ENCODE peak calls at places on chromosomes 6 and 20, in four cellular contexts. X, B, T and Z are unnamed samples.

GRCh38 chr20:31707258-31707615 is 15.4 kb downstream of the BCL2L1 start:
- DNase-seq in X (no peak), B (no peak), T (no peak), Z (no peak)

GRCh38 chr6:84441456-84441855 is 214.0 kb upstream of the CEP162 start:
- DNase-seq in X (no peak), B (no peak), T (no peak), Z (no peak)

GRCh38 chr6:145960918-145961604 is 3.1 kb downstream of the SHPRH start:
- DNase-seq in X (no peak), B (no peak), T (no peak), Z (no peak)

GRCh38 chr6:117601811-117602150 is 530 bp downstream of the GOPC start:
- DNase-seq in X (no peak), B (no peak), T (no peak), Z (no peak)

GRCh38 chr6:89612121-89612520 is 26.4 kb downstream of the LYRM2 start:
- DNase-seq in X (no peak), B (no peak), T (no peak), Z (no peak)

GRCh38 chr6:38517005-38517404 is 122.7 kb downstream of the BTBD9 start:
- DNase-seq in X (no peak), B (no peak), T (peak; percentile 36), Z (peak; percentile 63)

GRCh38 chr6:107819217-107819616 is 4.9 kb downstream of the SCML4 start:
- DNase-seq in X (no peak), B (no peak), T (no peak), Z (no peak)

GRCh38 chr20:8431538-8432434 is 299.7 kb downstream of the PLCB1 start:
- DNase-seq in X (no peak), B (no peak), T (no peak), Z (no peak)

GRCh38 chr20:24684954-24685691 is 215.7 kb downstream of the SYNDIG1 start:
- DNase-seq in X (no peak), B (no peak), T (no peak), Z (no peak)

GRCh38 chr20:38201356-38201755 is 36.3 kb upstream of the TGM2 start:
- DNase-seq in X (peak; percentile 37), B (no peak), T (no peak), Z (peak; percentile 61)

GRCh38 chr20:17910828-17911294 is 57.7 kb downstream of the SNX5 start:
- DNase-seq in X (peak; percentile 78), B (no peak), T (no peak), Z (no peak)

GRCh38 chr20:9912858-9913434 is 74.1 kb upstream of the PAK5 start:
- DNase-seq in X (peak; percentile 16), B (no peak), T (peak; percentile 59), Z (peak; percentile 57)

GRCh38 chr20:58891686-58892125 is 39.2 kb downstream of the GNAS start:
- DNase-seq in X (peak; percentile 44), B (no peak), T (no peak), Z (peak; percentile 42)

GRCh38 chr6:45535933-45536332 is 158.2 kb upstream of the SUPT3H start:
- DNase-seq in X (no peak), B (no peak), T (no peak), Z (no peak)

GRCh38 chr20:36574278-36575065 is 1.1 kb downstream of the TGIF2 start:
- DNase-seq in X (peak; percentile 80), B (no peak), T (peak; percentile 73), Z (peak; percentile 46)

GRCh38 chr20:6702144-6702543 is 65.3 kb upstream of the BMP2 start:
- DNase-seq in X (no peak), B (no peak), T (no peak), Z (no peak)

GRCh38 chr6:167659016-167659415 is 167.7 kb upstream of the AFDN start:
- DNase-seq in X (no peak), B (no peak), T (no peak), Z (no peak)
- TF ChIP-seq POLR2AphosphoS2 in X (no peak), B (no peak), T (no peak), Z (no peak)

DNA sequence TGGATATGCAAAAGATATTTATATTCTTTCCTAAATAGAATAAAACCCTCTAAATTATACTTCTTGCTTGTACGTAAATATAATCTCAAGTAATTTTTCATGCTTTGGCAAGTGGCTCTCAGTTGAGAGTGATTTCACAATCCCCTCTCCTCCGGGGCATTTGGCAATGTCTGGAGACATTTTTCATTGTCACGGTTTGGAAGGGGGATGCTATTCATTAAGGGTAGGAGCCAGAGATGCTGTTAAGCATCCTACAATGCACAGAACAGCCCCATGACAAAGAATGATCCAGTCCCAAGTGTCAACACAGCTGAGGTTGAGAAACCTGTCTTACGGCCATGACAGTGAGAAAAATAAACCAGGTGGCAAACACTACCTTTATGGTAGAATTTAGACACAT is 75.7 kb downstream of the AGPAT4 start:
- DNase-seq in X (no peak), B (no peak), T (no peak), Z (no peak)
- TF ChIP-seq POLR2AphosphoS2 in X (no peak), B (no peak), T (no peak), Z (no peak)

GRCh38 chr20:20199338-20200160 is 147.2 kb downstream of the CFAP61 start:
- DNase-seq in X (no peak), B (no peak), T (no peak), Z (no peak)
- TF ChIP-seq POLR2AphosphoS2 in X (no peak), B (no peak), T (no peak), Z (no peak)

DNA sequence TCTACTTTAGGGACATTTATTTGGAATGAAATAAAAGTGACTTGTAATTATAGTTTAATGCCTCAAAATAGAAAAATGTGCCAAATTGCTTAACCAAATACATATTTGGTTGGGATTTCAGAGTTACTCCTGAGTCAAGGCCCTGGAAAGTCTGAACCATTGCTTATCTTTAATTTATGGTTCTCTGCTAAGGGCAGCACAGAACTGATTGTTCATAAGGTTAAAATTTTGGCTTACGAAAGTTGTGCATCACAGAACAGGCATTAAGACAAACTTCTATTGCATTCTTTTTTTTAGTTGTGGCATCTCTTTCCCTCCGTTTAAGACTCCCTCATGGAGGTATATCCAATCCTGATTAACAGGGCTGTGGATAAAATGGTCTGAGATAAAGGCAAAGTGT is 92.2 kb upstream of the TENT5A start:
- DNase-seq in X (no peak), B (no peak), T (no peak), Z (no peak)
- TF ChIP-seq POLR2AphosphoS2 in X (no peak), B (no peak), T (no peak), Z (no peak)

GRCh38 chr6:115935361-115935760 is 125.3 kb downstream of the FRK start:
- DNase-seq in X (no peak), B (no peak), T (no peak), Z (no peak)

GRCh38 chr6:115934145-115934544 is 126.5 kb downstream of the FRK start:
- DNase-seq in X (no peak), B (no peak), T (no peak), Z (no peak)

GRCh38 chr6:115934829-115935228 is 125.9 kb downstream of the FRK start:
- DNase-seq in X (no peak), B (no peak), T (no peak), Z (no peak)

DNA sequence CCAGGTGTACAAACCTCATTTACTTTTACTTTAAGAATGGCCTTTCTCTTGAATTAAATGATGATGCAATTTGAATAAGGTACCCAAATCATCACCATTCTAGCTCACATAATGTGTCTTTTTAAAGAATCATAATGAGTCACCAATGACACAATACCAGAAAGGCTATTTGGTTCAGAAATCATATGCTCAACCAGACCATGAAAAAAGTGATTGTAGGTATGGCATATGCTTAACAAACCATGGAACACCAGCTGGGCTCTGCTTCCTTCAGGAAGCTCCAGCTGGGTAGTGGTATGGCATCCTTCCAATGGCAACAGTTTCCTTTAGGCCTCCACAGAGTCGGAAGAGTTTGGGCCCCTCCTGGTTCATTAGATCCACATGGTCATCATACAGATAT is 128.2 kb downstream of the FRK start:
- DNase-seq in X (no peak), B (no peak), T (no peak), Z (no peak)
- TF ChIP-seq POLR2AphosphoS2 in X (no peak), B (no peak), T (no peak), Z (no peak)

DNA sequence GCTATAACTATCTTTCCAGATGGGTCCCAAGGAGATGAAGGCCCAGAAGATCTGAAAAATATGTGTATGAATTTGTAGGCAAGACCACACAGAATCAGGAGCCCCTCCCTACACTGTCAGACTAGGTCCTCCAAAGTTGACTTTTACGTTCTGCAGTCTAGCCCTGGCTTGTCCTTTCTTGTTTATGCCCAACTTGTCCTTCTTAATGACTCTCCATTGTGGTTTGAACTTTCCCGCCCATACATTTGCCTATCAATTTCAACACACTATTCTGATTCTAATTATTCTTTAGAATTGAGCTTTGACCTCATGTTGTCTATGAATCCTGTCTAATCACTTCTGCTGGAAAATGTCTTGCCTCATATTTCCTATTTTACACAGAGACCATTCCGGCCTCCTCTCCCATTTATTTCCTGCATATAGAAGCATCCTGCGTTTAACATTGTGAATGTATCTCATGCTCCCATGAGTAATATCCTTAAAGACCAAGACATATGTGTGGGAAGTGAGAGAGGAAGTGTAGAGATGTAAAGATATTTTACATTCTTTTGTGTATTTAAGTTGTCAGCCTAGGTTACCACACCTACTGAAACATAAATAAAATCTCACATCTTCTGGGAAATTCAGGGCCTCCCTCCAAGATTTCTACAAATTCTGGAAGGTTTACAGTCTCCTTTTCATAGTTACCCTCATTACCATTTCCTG is 348.3 kb downstream of the BCKDHB start:
- DNase-seq in X (no peak), B (no peak), T (no peak), Z (no peak)
- TF ChIP-seq POLR2AphosphoS2 in X (no peak), B (no peak), T (no peak), Z (no peak)

GRCh38 chr6:3740551-3741476 is 10.7 kb downstream of the PXDC1 start:
- DNase-seq in X (no peak), B (no peak), T (no peak), Z (no peak)
- TF ChIP-seq POLR2AphosphoS2 in X (no peak), B (no peak), T (no peak), Z (no peak)

GRCh38 chr6:143536461-143536865 is 24.9 kb upstream of the FUCA2 start:
- DNase-seq in X (no peak), B (no peak), T (no peak), Z (peak; percentile 23)
- TF ChIP-seq POLR2AphosphoS2 in X (no peak), B (no peak), T (no peak), Z (no peak)